ENCODE peak calls at places on chromosomes 1 and 21, in ten cellular contexts. U is NCI-H1105; M is cardiac septum; D is RWPE1; O is OCI-LY7; N is GDM1; H is SHP77; Q is activated naive CD8-positive, alpha-beta T cell treated with anti-CD3 and anti-CD28 coated beads for 36 hours; X is kidney tubule cell; W is brain microvascular endothelial cell. Y is an unnamed sample.

GRCh38 chr1:60102691-60103090 is 29.1 kb upstream of the C1orf87 start:
- DNase-seq in U (no peak), M (no peak), D (no peak), O (no peak), N (no peak), H (peak), Q (no peak), X (no peak), W (no peak), Y (no peak)

GRCh38 chr1:234862944-234863515 is 253.1 kb upstream of the IRF2BP2 start:
- DNase-seq in U (no peak), M (peak), D (no peak), O (no peak), N (no peak), H (peak), Q (no peak), X (peak), W (peak), Y (no peak)

GRCh38 chr1:5220881-5221280 is 566.5 kb downstream of the AJAP1 start:
- DNase-seq in U (no peak), M (no peak), D (no peak), O (peak), N (no peak), H (no peak), Q (no peak), X (no peak), W (no peak), Y (no peak)

GRCh38 chr1:152946248-152946647 is 758 bp upstream of the SPRR5 start:
- DNase-seq in U (no peak), M (no peak), D (peak), O (no peak), N (no peak), H (no peak), Q (no peak), X (no peak), W (no peak), Y (no peak)

GRCh38 chr21:46297311-46298082 is 11.4 kb downstream of the YBEY start:
- DNase-seq in U (no peak), M (no peak), D (no peak), O (no peak), N (no peak), H (no peak), Q (peak), X (no peak), W (no peak), Y (no peak)

GRCh38 chr1:205672395-205672889 is 7.9 kb downstream of the SLC45A3 start:
- DNase-seq in U (no peak), M (no peak), D (no peak), O (no peak), N (no peak), H (no peak), Q (no peak), X (no peak), W (no peak), Y (no peak)

GRCh38 chr1:240962086-240962485 is 350.1 kb upstream of the GREM2 start:
- DNase-seq in U (no peak), M (no peak), D (no peak), O (no peak), N (no peak), H (no peak), Q (no peak), X (no peak), W (no peak), Y (no peak)

GRCh38 chr1:34985063-34985770 is at the start of gene TMEM35B:
- DNase-seq in U (peak), M (peak), D (peak), O (peak), N (peak), H (peak), Q (peak), X (peak), W (peak), Y (peak)

GRCh38 chr1:61135286-61135685 is 52.9 kb downstream of the NFIA start:
- DNase-seq in U (no peak), M (no peak), D (no peak), O (no peak), N (no peak), H (no peak), Q (no peak), X (no peak), W (no peak), Y (no peak)